ENCODE peak calls at places on chromosome 15, in nine cellular contexts. U is IMR-90; C is LoVo; F is HS-5; A is foreskin melanocyte; I is renal cortical epithelial cell; E is NCI-H345; B is activated CD4-positive, alpha-beta T cell treated with anti-CD3 and anti-CD28 coated beads for 4 hours; X is ACHN. R is an unnamed sample.
A peak's percentile ranks its signal among the peaks of the same experiment; 100 is the strongest.

GRCh38 chr15:38406451-38406850 is 47.5 kb upstream of the FAM98B start:
- DNase-seq in U (peak; percentile 58), C (no peak), F (no peak), A (no peak), I (no peak), E (no peak), B (no peak), X (no peak), R (peak; percentile 7)

GRCh38 chr15:57158589-57158988 is 217.7 kb upstream of the CGNL1 start:
- DNase-seq in U (peak; percentile 48), C (no peak), F (peak; percentile 76), A (peak; percentile 41), I (peak; percentile 47), E (peak; percentile 27), B (no peak), X (peak; percentile 74), R (no peak)

GRCh38 chr15:45943255-45943654 is 308.4 kb downstream of the SQOR start:
- DNase-seq in U (no peak), C (no peak), F (no peak), A (no peak), I (peak; percentile 98), E (peak; percentile 4), B (no peak), X (peak; percentile 92), R (no peak)

GRCh38 chr15:88448991-88449461 is 18.2 kb downstream of the MRPL46 start:
- DNase-seq in U (no peak), C (no peak), F (no peak), A (no peak), I (no peak), E (no peak), B (no peak), X (no peak), R (no peak)

GRCh38 chr15:87863152-87863551 is 393.4 kb downstream of the NTRK3 start:
- DNase-seq in U (peak; percentile 16), C (no peak), F (no peak), A (no peak), I (no peak), E (no peak), B (no peak), X (peak; percentile 11), R (no peak)

GRCh38 chr15:82663186-82663600 is 16.0 kb upstream of the CPEB1 start:
- DNase-seq in U (peak; percentile 31), C (peak; percentile 71), F (no peak), A (no peak), I (peak; percentile 23), E (no peak), B (no peak), X (peak; percentile 57), R (peak; percentile 39)

GRCh38 chr15:95948371-95948770 is 382.1 kb upstream of the NR2F2 start:
- DNase-seq in U (no peak), C (no peak), F (no peak), A (no peak), I (no peak), E (peak; percentile 74), B (no peak), X (no peak), R (no peak)

GRCh38 chr15:77659350-77660321 is 26.9 kb upstream of the LINGO1 start:
- DNase-seq in U (peak; percentile 25), C (peak; percentile 61), F (peak; percentile 5), A (peak; percentile 56), I (peak; percentile 26), E (peak; percentile 39), B (no peak), X (peak; percentile 57), R (peak; percentile 73)

GRCh38 chr15:59676565-59676964 is 12.6 kb downstream of the BNIP2 start:
- DNase-seq in U (no peak), C (no peak), F (no peak), A (no peak), I (no peak), E (no peak), B (no peak), X (no peak), R (no peak)

GRCh38 chr15:101464246-101464998 is 25.1 kb downstream of the PCSK6 start:
- DNase-seq in U (no peak), C (no peak), F (no peak), A (no peak), I (no peak), E (no peak), B (no peak), X (no peak), R (no peak)

GRCh38 chr15:69478259-69478687 is 25.7 kb downstream of the RPLP1 start:
- DNase-seq in U (peak; percentile 44), C (no peak), F (no peak), A (no peak), I (peak; percentile 31), E (peak; percentile 68), B (peak; percentile 44), X (peak; percentile 27), R (peak; percentile 75)

GRCh38 chr15:76127169-76127568 is 67.4 kb downstream of the TMEM266 start:
- DNase-seq in U (no peak), C (no peak), F (no peak), A (no peak), I (no peak), E (no peak), B (no peak), X (no peak), R (no peak)

GRCh38 chr15:32898991-32899613 is 181.3 kb downstream of the GREM1 start:
- DNase-seq in U (no peak), C (no peak), F (no peak), A (no peak), I (no peak), E (peak; percentile 89), B (no peak), X (no peak), R (peak; percentile 23)

GRCh38 chr15:82051664-82052063 is 5.8 kb upstream of the MEX3B start:
- DNase-seq in U (peak; percentile 73), C (no peak), F (no peak), A (no peak), I (no peak), E (no peak), B (no peak), X (no peak), R (peak; percentile 20)

GRCh38 chr15:84961114-84961452 is 20.6 kb upstream of the PDE8A start:
- DNase-seq in U (peak; percentile 91), C (no peak), F (no peak), A (no peak), I (peak; percentile 33), E (no peak), B (no peak), X (peak; percentile 64), R (peak; percentile 55)

GRCh38 chr15:73957785-73958184 is 31.5 kb downstream of the LOXL1 start:
- DNase-seq in U (no peak), C (no peak), F (no peak), A (no peak), I (no peak), E (no peak), B (no peak), X (no peak), R (no peak)

GRCh38 chr15:64274541-64274940 is 81.4 kb downstream of the CSNK1G1 start:
- DNase-seq in U (no peak), C (no peak), F (no peak), A (no peak), I (no peak), E (no peak), B (no peak), X (no peak), R (peak; percentile 13)